ENCODE peak calls at places on chromosomes 4 and X, in five cellular contexts. S is ovary; L is neural crest cell; Z is AML-193; X is stimulated activated CD4-positive, alpha-beta T cell treated with anti-CD3 and anti-CD28 coated beads, Interleukin-4, amount 100 ng/mL, for 24 hours. H is an unnamed sample.

GRCh38 chr4:128471576-128471975 is 184.0 kb upstream of the PGRMC2 start:
- DNase-seq in X (no peak), L (no peak), S (no peak), Z (no peak), H (no peak)

GRCh38 chr4:62193726-62194125 is 993.6 kb downstream of the ADGRL3 start:
- DNase-seq in S (no peak), L (no peak), X (no peak), Z (no peak), H (no peak)

GRCh38 chrX:120281021-120281624 is 30.1 kb downstream of the TMEM255A start:
- DNase-seq in L (no peak), Z (no peak), S (no peak), X (no peak), H (no peak)

GRCh38 chrX:25034889-25035288 is 19.1 kb upstream of the ARX start:
- DNase-seq in X (no peak), L (no peak), Z (no peak), S (no peak), H (no peak)

GRCh38 chr4:98452091-98452490 is 190.9 kb downstream of the RAP1GDS1 start:
- DNase-seq in Z (no peak), S (no peak), L (no peak), X (no peak), H (no peak)

GRCh38 chr4:181662383-181662782 is 580.8 kb upstream of the TENM3 start:
- DNase-seq in X (no peak), Z (no peak), L (no peak), S (no peak), H (no peak)

GRCh38 chr4:76765473-76766183 is 132.3 kb downstream of the SOWAHB start:
- DNase-seq in X (no peak), Z (no peak), S (no peak), L (no peak), H (no peak)

GRCh38 chrX:134880866-134881265 is 109.9 kb upstream of the SMIM10 start:
- DNase-seq in X (no peak), L (no peak), Z (no peak), S (no peak), H (no peak)

GRCh38 chr4:110073045-110073845 is 125.2 kb downstream of the ELOVL6 start:
- DNase-seq in Z (no peak), S (no peak), X (no peak), L (no peak), H (no peak)

GRCh38 chr4:150217192-150217591 is 138.9 kb downstream of the DCLK2 start:
- DNase-seq in Z (no peak), X (no peak), S (no peak), L (no peak), H (no peak)

GRCh38 chr4:152166567-152166966 is 369.3 kb downstream of the FBXW7 start:
- DNase-seq in X (no peak), L (peak), Z (no peak), S (no peak), H (no peak)

GRCh38 chr4:72326692-72327632 is 242.1 kb downstream of the ADAMTS3 start:
- DNase-seq in S (no peak), Z (peak), L (no peak), X (no peak), H (no peak)

GRCh38 chrX:154040307-154040756 is 20.6 kb upstream of the IRAK1 start:
- DNase-seq in S (no peak), X (no peak), Z (peak), L (no peak), H (no peak)

GRCh38 chr4:48194986-48195773 is 61.1 kb upstream of the TXK start:
- DNase-seq in Z (no peak), X (no peak), L (no peak), S (no peak), H (no peak)

GRCh38 chr4:68577590-68577989 is 1.5 kb upstream of the UGT2B17 start:
- DNase-seq in X (no peak), S (no peak), L (no peak), Z (no peak), H (no peak)

GRCh38 chr4:38139187-38139586 is 179.0 kb downstream of the PTTG2 start:
- DNase-seq in Z (no peak), S (no peak), X (no peak), L (no peak), H (no peak)

GRCh38 chr4:2411786-2412510 is 6.5 kb downstream of the ZFYVE28 start:
- DNase-seq in L (no peak), S (no peak), X (peak), Z (no peak), H (peak)

GRCh38 chr4:174437324-174437723 is 85.0 kb downstream of the HPGD start:
- DNase-seq in L (no peak), S (no peak), X (no peak), Z (no peak), H (no peak)

GRCh38 chr4:189143255-189143654 is 797.4 kb upstream of the FRG1 start:
- DNase-seq in L (no peak), S (no peak), Z (no peak), X (no peak), H (no peak)

GRCh38 chrX:95762716-95763115 is 921.9 kb upstream of the DIAPH2 start:
- DNase-seq in L (no peak), X (no peak), S (no peak), Z (no peak), H (no peak)

GRCh38 chrX:105653891-105654290 is 168.4 kb upstream of the NRK start:
- DNase-seq in X (no peak), S (no peak), Z (no peak), L (no peak), H (no peak)

GRCh38 chrX:14015941-14016340 is 13.8 kb downstream of the GEMIN8 start:
- DNase-seq in Z (no peak), L (no peak), X (no peak), S (no peak), H (no peak)

GRCh38 chr4:159697322-159698283 is 594.7 kb downstream of the RAPGEF2 start:
- DNase-seq in X (no peak), S (no peak), Z (no peak), L (no peak), H (no peak)

GRCh38 chrX:19867411-19867732 is 20.0 kb downstream of the SH3KBP1 start:
- DNase-seq in Z (no peak), S (no peak), X (no peak), L (no peak), H (no peak)

GRCh38 chrX:129594781-129595180 is 54.7 kb downstream of the OCRL start:
- DNase-seq in S (no peak), X (no peak), L (no peak), Z (no peak), H (no peak)

GRCh38 chrX:135477576-135477975 is 42.9 kb upstream of the INTS6L start:
- DNase-seq in Z (peak), L (peak), X (peak), S (peak), H (peak)

GRCh38 chrX:78321809-78322208 is 5.6 kb downstream of the CYSLTR1 start:
- DNase-seq in L (no peak), Z (peak), S (no peak), X (peak), H (peak)

GRCh38 chr4:27620886-27621285 is 760.2 kb downstream of the STIM2 start:
- DNase-seq in X (no peak), Z (no peak), S (no peak), L (no peak), H (no peak)

GRCh38 chr4:177569443-177569842 is 127.2 kb upstream of the AGA start:
- DNase-seq in Z (no peak), L (no peak), X (no peak), S (no peak), H (no peak)

GRCh38 chr4:76585897-76586360 is 150.9 kb downstream of the SHROOM3 start:
- DNase-seq in X (peak), S (no peak), L (peak), Z (no peak), H (peak)

GRCh38 chrX:329291-329910 is 10.8 kb upstream of the GTPBP6 start:
- DNase-seq in Z (no peak), X (no peak), L (no peak), S (no peak), H (no peak)

GRCh38 chrX:46865281-46865680 is 28.4 kb downstream of the RP2 start:
- DNase-seq in Z (no peak), S (no peak), X (no peak), L (no peak), H (no peak)

GRCh38 chrX:6941041-6941440 is 206.5 kb upstream of the STS start:
- DNase-seq in Z (no peak), L (no peak), X (no peak), S (no peak), H (no peak)

GRCh38 chr4:84678976-84679744 is 96.2 kb downstream of the CDS1 start:
- DNase-seq in Z (no peak), L (no peak), X (no peak), S (no peak), H (no peak)

GRCh38 chrX:71167031-71167781 is 22.6 kb downstream of the NLGN3 start:
- DNase-seq in Z (no peak), L (no peak), X (no peak), S (no peak), H (no peak)

GRCh38 chrX:154495472-154495922 is 5.1 kb upstream of the SLC10A3 start:
- DNase-seq in S (no peak), L (no peak), X (no peak), Z (no peak), H (no peak)

GRCh38 chr4:77349796-77350195 is 192.8 kb downstream of the CCNG2 start:
- DNase-seq in Z (no peak), S (no peak), L (no peak), X (no peak), H (no peak)

GRCh38 chr4:144801731-144802130 is 155.8 kb downstream of the HHIP start:
- DNase-seq in X (no peak), S (no peak), Z (no peak), L (no peak), H (no peak)

GRCh38 chr4:21769404-21770147 is 179.0 kb downstream of the KCNIP4 start:
- DNase-seq in L (no peak), X (no peak), S (no peak), Z (no peak), H (no peak)